ENCODE peak calls at places on chromosomes 3 and 15, in eight cellular contexts. U is smooth muscle cell of the brain vasculature, X is T follicular helper cell, B is lung, F is neuronal stem cell, P is hepatocyte, K is OCI-LY7, D is WTC11. V is an unnamed sample.
A peak's percentile ranks its signal among the peaks of the same experiment; 100 is the strongest.

GRCh38 chr15:33994005-33994615 is 25.8 kb downstream of the CHRM5 start:
- DNase-seq in U (no peak), X (no peak), B (no peak), F (peak; percentile 12), P (peak; percentile 25), K (peak; percentile 39), D (peak; percentile 60), V (peak; percentile 54)

GRCh38 chr3:102181202-102181920 is 253.5 kb upstream of the ZPLD1 start:
- DNase-seq in U (peak; percentile 89), X (no peak), B (no peak), F (no peak), P (no peak), K (no peak), D (no peak), V (peak; percentile 64)

GRCh38 chr15:90873998-90874605 is 5.7 kb downstream of the FURIN start:
- DNase-seq in U (no peak), X (no peak), B (peak; percentile 84), F (no peak), P (peak; percentile 85), K (no peak), D (peak; percentile 53), V (peak; percentile 91)

GRCh38 chr15:29131336-29132109 is 138.1 kb downstream of the NSMCE3 start:
- DNase-seq in U (no peak), X (no peak), B (no peak), F (no peak), P (no peak), K (no peak), D (no peak), V (no peak)

GRCh38 chr3:151460774-151461450 is at the start of gene IGSF10:
- DNase-seq in U (no peak), X (no peak), B (peak; percentile 41), F (peak; percentile 14), P (peak; percentile 19), K (no peak), D (peak; percentile 61), V (peak; percentile 70)

GRCh38 chr3:38001456-38002081 is 11.0 kb downstream of the VILL start:
- DNase-seq in U (no peak), X (no peak), B (no peak), F (no peak), P (no peak), K (no peak), D (peak; percentile 62), V (peak; percentile 42)

GRCh38 chr3:38560996-38561717 is 65.0 kb downstream of the EXOG start:
- DNase-seq in U (no peak), X (no peak), B (no peak), F (no peak), P (no peak), K (no peak), D (no peak), V (no peak)

GRCh38 chr15:82737975-82738374 is 28.3 kb upstream of the AP3B2 start:
- DNase-seq in U (no peak), X (no peak), B (no peak), F (no peak), P (no peak), K (no peak), D (no peak), V (peak; percentile 37)

GRCh38 chr3:13702226-13702820 is 153.4 kb downstream of the FBLN2 start:
- DNase-seq in U (no peak), X (no peak), B (no peak), F (no peak), P (no peak), K (no peak), D (no peak), V (no peak)

GRCh38 chr3:183537295-183537730 is 18.2 kb downstream of the KLHL6 start:
- DNase-seq in U (peak; percentile 56), X (no peak), B (no peak), F (no peak), P (no peak), K (no peak), D (no peak), V (no peak)

GRCh38 chr3:59818-60217 is 136.7 kb upstream of the CHL1 start:
- DNase-seq in U (no peak), X (no peak), B (no peak), F (no peak), P (no peak), K (no peak), D (no peak), V (no peak)

GRCh38 chr15:76150971-76151598 is 91.3 kb downstream of the TMEM266 start:
- DNase-seq in U (peak; percentile 23), X (peak; percentile 50), B (peak; percentile 67), F (peak; percentile 74), P (peak; percentile 83), K (peak; percentile 77), D (peak; percentile 90), V (peak; percentile 66)

GRCh38 chr3:77513541-77513940 is 473.6 kb downstream of the ROBO2 start:
- DNase-seq in U (no peak), X (no peak), B (no peak), F (no peak), P (no peak), K (no peak), D (no peak), V (peak; percentile 1)

GRCh38 chr3:60610441-60611112 is 640.7 kb downstream of the FHIT start:
- DNase-seq in U (peak; percentile 12), X (no peak), B (peak; percentile 81), F (no peak), P (peak; percentile 69), K (no peak), D (no peak), V (no peak)

GRCh38 chr3:189272500-189273119 is 100.8 kb downstream of the TPRG1 start:
- DNase-seq in U (no peak), X (no peak), B (no peak), F (peak; percentile 20), P (peak; percentile 16), K (peak; percentile 48), D (no peak), V (peak; percentile 46)

GRCh38 chr15:52672661-52673060 is 6.5 kb downstream of the ATOSA start:
- DNase-seq in U (no peak), X (no peak), B (no peak), F (no peak), P (no peak), K (no peak), D (no peak), V (no peak)

GRCh38 chr3:156723182-156723619 is 48.8 kb downstream of the TIPARP start:
- DNase-seq in U (no peak), X (no peak), B (no peak), F (no peak), P (no peak), K (no peak), D (no peak), V (no peak)

GRCh38 chr15:52164631-52165265 is 26.4 kb downstream of the GNB5 start:
- DNase-seq in U (no peak), X (no peak), B (no peak), F (no peak), P (no peak), K (peak; percentile 65), D (no peak), V (no peak)

GRCh38 chr3:41836360-41837134 is 125.4 kb downstream of the ULK4 start:
- DNase-seq in U (no peak), X (no peak), B (no peak), F (no peak), P (peak; percentile 15), K (no peak), D (no peak), V (no peak)

GRCh38 chr3:177665122-177665808 is 468.0 kb upstream of the TBL1XR1 start:
- DNase-seq in U (no peak), X (no peak), B (no peak), F (no peak), P (no peak), K (no peak), D (no peak), V (no peak)

V was measured in DMS53.